ENCODE peak calls at places on chromosomes 3 and 15, in ten cellular contexts. One of them, this sample, is unnamed.

GRCh38 chr3:52451237-52452083 is 2.4 kb downstream of the TNNC1 start:
- DNase-seq in A549: no peak
- DNase-seq in IMR-90: no peak
- DNase-seq in ovary: no peak
- DNase-seq in GM12892: no peak
- DNase-seq in heart left ventricle: peak
- DNase-seq in spleen: no peak
- DNase-seq in esophagus squamous epithelium: no peak
- DNase-seq in body of pancreas: no peak
- DNase-seq in K562: peak
- DNase-seq in this sample: no peak

GRCh38 chr3:134640872-134641470 is 9.9 kb downstream of the KY start:
- DNase-seq in A549: peak
- DNase-seq in IMR-90: peak
- DNase-seq in ovary: no peak
- DNase-seq in GM12892: no peak
- DNase-seq in heart left ventricle: no peak
- DNase-seq in spleen: no peak
- DNase-seq in esophagus squamous epithelium: no peak
- DNase-seq in body of pancreas: no peak
- DNase-seq in K562: peak
- DNase-seq in this sample: no peak

GRCh38 chr3:182183716-182184430 is 472.1 kb downstream of the SOX2 start:
- DNase-seq in A549: no peak
- DNase-seq in IMR-90: no peak
- DNase-seq in ovary: no peak
- DNase-seq in GM12892: no peak
- DNase-seq in heart left ventricle: no peak
- DNase-seq in spleen: no peak
- DNase-seq in esophagus squamous epithelium: no peak
- DNase-seq in body of pancreas: no peak
- DNase-seq in K562: no peak
- DNase-seq in this sample: no peak

GRCh38 chr3:134606033-134607025 is 44.5 kb downstream of the KY start:
- DNase-seq in A549: no peak
- DNase-seq in IMR-90: no peak
- DNase-seq in ovary: no peak
- DNase-seq in GM12892: no peak
- DNase-seq in heart left ventricle: no peak
- DNase-seq in spleen: no peak
- DNase-seq in esophagus squamous epithelium: no peak
- DNase-seq in body of pancreas: no peak
- DNase-seq in K562: no peak
- DNase-seq in this sample: no peak

GRCh38 chr15:92907880-92908279 is 7.8 kb downstream of the CHD2 start:
- DNase-seq in A549: peak
- DNase-seq in IMR-90: peak
- DNase-seq in ovary: peak
- DNase-seq in GM12892: no peak
- DNase-seq in heart left ventricle: no peak
- DNase-seq in spleen: no peak
- DNase-seq in esophagus squamous epithelium: no peak
- DNase-seq in body of pancreas: no peak
- DNase-seq in K562: no peak
- DNase-seq in this sample: no peak

GRCh38 chr3:114675104-114675503 is 381.3 kb downstream of the TIGIT start:
- DNase-seq in A549: no peak
- DNase-seq in IMR-90: peak
- DNase-seq in ovary: no peak
- DNase-seq in GM12892: no peak
- DNase-seq in heart left ventricle: no peak
- DNase-seq in spleen: no peak
- DNase-seq in esophagus squamous epithelium: no peak
- DNase-seq in body of pancreas: no peak
- DNase-seq in K562: no peak
- DNase-seq in this sample: no peak

GRCh38 chr15:51004103-51004536 is 90.6 kb downstream of the TNFAIP8L3 start:
- DNase-seq in A549: peak
- DNase-seq in IMR-90: peak
- DNase-seq in ovary: no peak
- DNase-seq in GM12892: no peak
- DNase-seq in heart left ventricle: no peak
- DNase-seq in spleen: no peak
- DNase-seq in esophagus squamous epithelium: no peak
- DNase-seq in body of pancreas: no peak
- DNase-seq in K562: peak
- DNase-seq in this sample: no peak

GRCh38 chr3:195774917-195775316 is 36.8 kb downstream of the MUC4 start:
- DNase-seq in A549: peak
- DNase-seq in IMR-90: no peak
- DNase-seq in ovary: peak
- DNase-seq in GM12892: no peak
- DNase-seq in heart left ventricle: no peak
- DNase-seq in spleen: peak
- DNase-seq in esophagus squamous epithelium: no peak
- DNase-seq in body of pancreas: no peak
- DNase-seq in K562: peak
- DNase-seq in this sample: peak

DNA sequence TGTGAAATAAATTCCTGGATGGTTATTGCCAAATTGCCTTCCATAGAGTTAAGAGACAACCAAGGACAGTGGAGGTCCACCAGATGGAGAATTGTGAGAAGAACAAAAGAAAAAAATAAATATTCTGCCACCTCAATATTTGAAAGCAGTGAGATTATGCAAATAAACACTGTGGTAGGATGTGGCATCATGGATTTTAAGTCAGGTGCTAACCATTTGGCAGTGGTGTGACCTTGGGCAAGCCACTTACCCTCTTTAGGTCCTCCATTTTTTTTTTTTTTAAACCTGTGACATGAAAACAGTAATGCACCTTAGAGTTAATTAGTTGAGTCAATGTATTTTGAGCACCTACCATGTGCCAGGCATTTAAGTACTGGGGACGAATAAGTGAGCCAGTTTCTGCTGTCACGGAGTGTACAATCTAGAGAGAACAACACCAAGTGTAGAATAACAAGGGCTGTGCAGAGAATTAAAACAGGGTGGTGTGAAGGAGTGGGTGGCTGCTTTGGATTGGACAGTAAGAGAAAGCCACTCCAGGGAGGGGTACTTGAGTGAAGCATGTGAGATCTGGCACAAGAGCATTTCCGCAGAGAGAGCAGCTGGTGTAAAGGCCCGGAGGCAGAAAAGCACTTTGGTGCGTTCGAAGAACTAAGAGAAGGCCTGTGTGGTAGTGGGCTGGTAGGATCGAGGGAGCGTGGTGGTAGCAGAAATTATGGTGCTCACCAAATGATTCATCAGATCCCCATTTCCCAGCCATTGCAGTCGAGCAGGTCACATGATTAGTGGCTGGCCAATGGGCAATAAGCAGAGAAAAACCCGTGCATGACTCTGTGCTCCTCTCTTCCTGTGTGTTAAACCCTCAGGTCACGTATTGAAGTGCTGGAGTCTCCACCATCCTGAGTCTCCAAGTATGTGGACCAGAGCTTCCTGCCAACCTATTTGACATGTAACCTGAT is 39.2 kb downstream of the CCK start:
- DNase-seq in A549: no peak
- DNase-seq in IMR-90: no peak
- DNase-seq in ovary: no peak
- DNase-seq in GM12892: no peak
- DNase-seq in heart left ventricle: no peak
- DNase-seq in spleen: no peak
- DNase-seq in esophagus squamous epithelium: no peak
- DNase-seq in body of pancreas: no peak
- DNase-seq in K562: peak
- DNase-seq in this sample: peak
- TF ChIP-seq POLR2A in A549: no peak
- TF ChIP-seq POLR2A in IMR-90: no peak
- TF ChIP-seq POLR2A in ovary: no peak
- TF ChIP-seq POLR2A in GM12892: peak
- TF ChIP-seq POLR2A in heart left ventricle: no peak
- TF ChIP-seq POLR2A in spleen: no peak
- TF ChIP-seq POLR2A in esophagus squamous epithelium: no peak
- TF ChIP-seq POLR2A in body of pancreas: no peak
- TF ChIP-seq POLR2A in K562: no peak
- TF ChIP-seq POLR2A in this sample: no peak

GRCh38 chr15:43508421-43508820 is 9.0 kb upstream of the MAP1A start:
- DNase-seq in A549: no peak
- DNase-seq in IMR-90: no peak
- DNase-seq in ovary: no peak
- DNase-seq in GM12892: no peak
- DNase-seq in heart left ventricle: no peak
- DNase-seq in spleen: no peak
- DNase-seq in esophagus squamous epithelium: no peak
- DNase-seq in body of pancreas: no peak
- DNase-seq in K562: no peak
- DNase-seq in this sample: no peak

GRCh38 chr15:43511012-43511885 is 6.2 kb upstream of the MAP1A start:
- DNase-seq in A549: peak
- DNase-seq in IMR-90: no peak
- DNase-seq in ovary: no peak
- DNase-seq in GM12892: no peak
- DNase-seq in heart left ventricle: no peak
- DNase-seq in spleen: no peak
- DNase-seq in esophagus squamous epithelium: no peak
- DNase-seq in body of pancreas: no peak
- DNase-seq in K562: no peak
- DNase-seq in this sample: no peak

GRCh38 chr15:43509002-43509922 is 8.1 kb upstream of the MAP1A start:
- DNase-seq in A549: no peak
- DNase-seq in IMR-90: no peak
- DNase-seq in ovary: no peak
- DNase-seq in GM12892: no peak
- DNase-seq in heart left ventricle: no peak
- DNase-seq in spleen: no peak
- DNase-seq in esophagus squamous epithelium: no peak
- DNase-seq in body of pancreas: no peak
- DNase-seq in K562: no peak
- DNase-seq in this sample: no peak

GRCh38 chr15:43509923-43510229 is 7.5 kb upstream of the MAP1A start:
- DNase-seq in A549: no peak
- DNase-seq in IMR-90: no peak
- DNase-seq in ovary: no peak
- DNase-seq in GM12892: no peak
- DNase-seq in heart left ventricle: no peak
- DNase-seq in spleen: no peak
- DNase-seq in esophagus squamous epithelium: no peak
- DNase-seq in body of pancreas: no peak
- DNase-seq in K562: no peak
- DNase-seq in this sample: no peak

GRCh38 chr15:43510230-43511011 is 7.0 kb upstream of the MAP1A start:
- DNase-seq in A549: peak
- DNase-seq in IMR-90: peak
- DNase-seq in ovary: peak
- DNase-seq in GM12892: peak
- DNase-seq in heart left ventricle: peak
- DNase-seq in spleen: peak
- DNase-seq in esophagus squamous epithelium: peak
- DNase-seq in body of pancreas: peak
- DNase-seq in K562: peak
- DNase-seq in this sample: peak
- TF ChIP-seq POLR2A in A549: peak
- TF ChIP-seq POLR2A in IMR-90: peak
- TF ChIP-seq POLR2A in ovary: peak
- TF ChIP-seq POLR2A in GM12892: peak
- TF ChIP-seq POLR2A in heart left ventricle: peak
- TF ChIP-seq POLR2A in spleen: no peak
- TF ChIP-seq POLR2A in esophagus squamous epithelium: peak
- TF ChIP-seq POLR2A in body of pancreas: peak
- TF ChIP-seq POLR2A in K562: peak
- TF ChIP-seq POLR2A in this sample: peak

GRCh38 chr3:71185733-71186455 is 397.6 kb downstream of the FOXP1 start:
- DNase-seq in A549: peak
- DNase-seq in IMR-90: peak
- DNase-seq in ovary: no peak
- DNase-seq in GM12892: no peak
- DNase-seq in heart left ventricle: no peak
- DNase-seq in spleen: no peak
- DNase-seq in esophagus squamous epithelium: no peak
- DNase-seq in body of pancreas: no peak
- DNase-seq in K562: peak
- DNase-seq in this sample: no peak
- TF ChIP-seq POLR2A in A549: no peak
- TF ChIP-seq POLR2A in IMR-90: no peak
- TF ChIP-seq POLR2A in ovary: no peak
- TF ChIP-seq POLR2A in GM12892: no peak
- TF ChIP-seq POLR2A in heart left ventricle: no peak
- TF ChIP-seq POLR2A in spleen: no peak
- TF ChIP-seq POLR2A in esophagus squamous epithelium: no peak
- TF ChIP-seq POLR2A in body of pancreas: no peak
- TF ChIP-seq POLR2A in K562: no peak
- TF ChIP-seq POLR2A in this sample: no peak

GRCh38 chr3:72959336-72959735 is 37.3 kb upstream of the PPP4R2 start:
- DNase-seq in A549: no peak
- DNase-seq in IMR-90: no peak
- DNase-seq in ovary: no peak
- DNase-seq in GM12892: no peak
- DNase-seq in heart left ventricle: no peak
- DNase-seq in spleen: no peak
- DNase-seq in esophagus squamous epithelium: no peak
- DNase-seq in body of pancreas: no peak
- DNase-seq in K562: no peak
- DNase-seq in this sample: no peak

GRCh38 chr3:72953325-72953956 is 43.2 kb upstream of the PPP4R2 start:
- DNase-seq in A549: peak
- DNase-seq in IMR-90: peak
- DNase-seq in ovary: peak
- DNase-seq in GM12892: no peak
- DNase-seq in heart left ventricle: no peak
- DNase-seq in spleen: no peak
- DNase-seq in esophagus squamous epithelium: no peak
- DNase-seq in body of pancreas: no peak
- DNase-seq in K562: no peak
- DNase-seq in this sample: peak

GRCh38 chr3:72961766-72962165 is 34.8 kb upstream of the PPP4R2 start:
- DNase-seq in A549: no peak
- DNase-seq in IMR-90: no peak
- DNase-seq in ovary: no peak
- DNase-seq in GM12892: no peak
- DNase-seq in heart left ventricle: no peak
- DNase-seq in spleen: no peak
- DNase-seq in esophagus squamous epithelium: no peak
- DNase-seq in body of pancreas: no peak
- DNase-seq in K562: no peak
- DNase-seq in this sample: no peak

GRCh38 chr3:72960812-72961518 is 35.6 kb upstream of the PPP4R2 start:
- DNase-seq in A549: no peak
- DNase-seq in IMR-90: peak
- DNase-seq in ovary: peak
- DNase-seq in GM12892: no peak
- DNase-seq in heart left ventricle: no peak
- DNase-seq in spleen: no peak
- DNase-seq in esophagus squamous epithelium: no peak
- DNase-seq in body of pancreas: peak
- DNase-seq in K562: no peak
- DNase-seq in this sample: no peak

DNA sequence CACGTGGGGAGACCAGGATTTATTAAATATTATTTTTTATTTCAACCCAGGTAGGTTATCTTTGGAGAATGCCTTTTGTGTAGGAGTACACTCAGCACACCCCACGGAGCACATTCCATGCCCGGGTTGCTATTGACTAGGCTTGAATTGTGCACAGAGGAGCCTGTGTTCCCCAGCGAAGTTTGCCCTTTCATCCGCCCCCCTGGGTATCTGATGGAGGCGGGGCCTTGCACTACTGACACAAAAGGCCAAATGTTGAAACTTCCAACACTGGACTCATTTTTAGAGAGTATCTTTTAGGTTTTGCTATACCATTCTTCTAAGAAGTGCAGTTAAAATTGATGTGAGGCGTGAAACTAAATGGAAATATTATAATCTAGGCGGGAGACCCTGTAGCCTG is 39.3 kb upstream of the PPP4R2 start:
- DNase-seq in A549: no peak
- DNase-seq in IMR-90: no peak
- DNase-seq in ovary: no peak
- DNase-seq in GM12892: no peak
- DNase-seq in heart left ventricle: no peak
- DNase-seq in spleen: no peak
- DNase-seq in esophagus squamous epithelium: no peak
- DNase-seq in body of pancreas: peak
- DNase-seq in K562: no peak
- DNase-seq in this sample: no peak
- TF ChIP-seq POLR2A in A549: no peak
- TF ChIP-seq POLR2A in IMR-90: no peak
- TF ChIP-seq POLR2A in ovary: no peak
- TF ChIP-seq POLR2A in GM12892: no peak
- TF ChIP-seq POLR2A in heart left ventricle: no peak
- TF ChIP-seq POLR2A in spleen: no peak
- TF ChIP-seq POLR2A in esophagus squamous epithelium: no peak
- TF ChIP-seq POLR2A in body of pancreas: no peak
- TF ChIP-seq POLR2A in K562: no peak
- TF ChIP-seq POLR2A in this sample: no peak